ENCODE peak calls at places on chromosomes 16 and 17, in nine cellular contexts. F is EH; S is GM19239; Q is activated CD8-positive, alpha-beta memory T cell treated with anti-CD3 and anti-CD28 coated beads for 4 hours; T is IMR-90; I is HT-29; B is Calu3; O is WTC11; R is GM03348. P is an unnamed sample.

GRCh38 chr16:57616241-57616640 is 12.2 kb upstream of the ADGRG1 start:
- DNase-seq in F (no peak), S (no peak), Q (no peak), T (no peak), I (no peak), B (no peak), O (no peak), R (no peak), P (no peak)

GRCh38 chr17:7797976-7798375 is 36.0 kb upstream of the KDM6B start:
- DNase-seq in F (no peak), S (no peak), Q (no peak), T (no peak), I (no peak), B (no peak), O (no peak), R (no peak), P (no peak)

GRCh38 chr16:31213877-31214704 is at the start of gene TRIM72:
- DNase-seq in F (no peak), S (no peak), Q (no peak), T (no peak), I (no peak), B (no peak), O (no peak), R (peak; percentile 1), P (no peak)

GRCh38 chr16:67104845-67105244 is 4.9 kb upstream of the PHAF1 start:
- DNase-seq in F (no peak), S (no peak), Q (no peak), T (no peak), I (no peak), B (no peak), O (no peak), R (no peak), P (no peak)

GRCh38 chr16:78045865-78046581 is 23.7 kb downstream of the CLEC3A start:
- DNase-seq in F (peak; percentile 7), S (peak; percentile 16), Q (no peak), T (peak; percentile 54), I (no peak), B (no peak), O (peak; percentile 95), R (peak; percentile 69), P (peak; percentile 70)

GRCh38 chr17:68260051-68260762 is 12.4 kb downstream of the AMZ2 start:
- DNase-seq in F (no peak), S (no peak), Q (no peak), T (no peak), I (no peak), B (no peak), O (no peak), R (no peak), P (no peak)

GRCh38 chr17:47785538-47786123 is 36.0 kb downstream of the OSBPL7 start:
- DNase-seq in F (peak; percentile 55), S (no peak), Q (no peak), T (peak; percentile 16), I (no peak), B (peak; percentile 41), O (peak; percentile 82), R (no peak), P (no peak)

GRCh38 chr17:81135503-81136283 is 29.6 kb upstream of the PVALEF start:
- DNase-seq in F (no peak), S (no peak), Q (no peak), T (no peak), I (peak; percentile 55), B (peak; percentile 33), O (no peak), R (no peak), P (no peak)

GRCh38 chr16:47507701-47508100 is 46.6 kb downstream of the PHKB start:
- DNase-seq in F (no peak), S (no peak), Q (no peak), T (peak; percentile 10), I (no peak), B (no peak), O (no peak), R (no peak), P (no peak)

GRCh38 chr16:23903001-23903414 is 67.2 kb downstream of the PRKCB start:
- DNase-seq in F (peak; percentile 6), S (no peak), Q (no peak), T (no peak), I (no peak), B (no peak), O (no peak), R (no peak), P (no peak)

P was measured in lung.